ENCODE peak calls at places on chromosomes 11 and 22, in eight cellular contexts. J is transverse colon, P is upper lobe of right lung, Z is Panc1, R is iPS DF 6.9, G is hepatocyte, Q is tibial nerve, L is tibial artery. X is an unnamed sample. For H3K36me3, the result is how much of the 10 kb centered on the place peaks cover.

GRCh38 chr11:91998466-91998865 is 226.2 kb upstream of the FAT3 start:
- DNase-seq in J (no peak), P (no peak), Z (no peak), R (no peak), G (no peak), Q (no peak), L (no peak), X (no peak)

GRCh38 chr11:121249039-121249663 is 43.4 kb upstream of the SC5D start:
- DNase-seq in J (no peak), P (no peak), Z (peak), R (no peak), G (peak), Q (no peak), L (no peak), X (no peak)

GRCh38 chr11:31808721-31809542 is 2.2 kb downstream of the PAX6 start:
- DNase-seq in J (no peak), P (peak), Z (no peak), R (no peak), G (no peak), Q (no peak), L (no peak), X (no peak)

GRCh38 chr22:33806191-33806590 is 114.1 kb downstream of the LARGE1 start:
- DNase-seq in J (peak), P (no peak), Z (no peak), R (no peak), G (no peak), Q (no peak), L (no peak), X (no peak)

GRCh38 chr11:28835790-28836189 is 727.6 kb downstream of the METTL15 start:
- DNase-seq in J (no peak), P (no peak), Z (no peak), R (no peak), G (peak), Q (no peak), L (no peak), X (no peak)

GRCh38 chr22:35549338-35549737 is 8.7 kb downstream of the RASD2 start:
- DNase-seq in J (no peak), P (no peak), Z (no peak), R (no peak), G (no peak), Q (no peak), L (no peak), X (no peak)

GRCh38 chr11:93933230-93933629 is 82.8 kb upstream of the VSTM5 start:
- DNase-seq in J (no peak), P (no peak), Z (no peak), R (no peak), G (no peak), Q (no peak), L (no peak), X (no peak)

GRCh38 chr22:29799217-29799680 is 32.1 kb downstream of the UQCR10 start:
- DNase-seq in J (peak), P (peak), Z (no peak), R (no peak), G (peak), Q (peak), L (peak), X (peak)

GRCh38 chr22:44538071-44538470 is 40.0 kb upstream of the RTL6 start:
- DNase-seq in J (no peak), P (peak), Z (no peak), R (no peak), G (peak), Q (no peak), L (no peak), X (no peak)

GRCh38 chr22:22243033-22243680 is 1.4 kb upstream of the VPREB1 start:
- DNase-seq in J (no peak), P (no peak), Z (no peak), R (no peak), G (no peak), Q (no peak), L (peak), X (no peak)
- H3K4me3 ChIP-seq in J (no peak), P (no peak), Z (no peak), R (no peak), G (no peak), Q (no peak), L (no peak), X (no peak)

GRCh38 chr22:49812838-49813237 is 14.8 kb downstream of the BRD1 start:
- DNase-seq in J (no peak), P (no peak), Z (no peak), R (no peak), G (no peak), Q (no peak), L (no peak), X (no peak)
- H3K36me3 ChIP-seq in J (under half), P (under half), Z (under half), R (under half), G (under half), Q (under half), L (under half), X (under half)

DNA sequence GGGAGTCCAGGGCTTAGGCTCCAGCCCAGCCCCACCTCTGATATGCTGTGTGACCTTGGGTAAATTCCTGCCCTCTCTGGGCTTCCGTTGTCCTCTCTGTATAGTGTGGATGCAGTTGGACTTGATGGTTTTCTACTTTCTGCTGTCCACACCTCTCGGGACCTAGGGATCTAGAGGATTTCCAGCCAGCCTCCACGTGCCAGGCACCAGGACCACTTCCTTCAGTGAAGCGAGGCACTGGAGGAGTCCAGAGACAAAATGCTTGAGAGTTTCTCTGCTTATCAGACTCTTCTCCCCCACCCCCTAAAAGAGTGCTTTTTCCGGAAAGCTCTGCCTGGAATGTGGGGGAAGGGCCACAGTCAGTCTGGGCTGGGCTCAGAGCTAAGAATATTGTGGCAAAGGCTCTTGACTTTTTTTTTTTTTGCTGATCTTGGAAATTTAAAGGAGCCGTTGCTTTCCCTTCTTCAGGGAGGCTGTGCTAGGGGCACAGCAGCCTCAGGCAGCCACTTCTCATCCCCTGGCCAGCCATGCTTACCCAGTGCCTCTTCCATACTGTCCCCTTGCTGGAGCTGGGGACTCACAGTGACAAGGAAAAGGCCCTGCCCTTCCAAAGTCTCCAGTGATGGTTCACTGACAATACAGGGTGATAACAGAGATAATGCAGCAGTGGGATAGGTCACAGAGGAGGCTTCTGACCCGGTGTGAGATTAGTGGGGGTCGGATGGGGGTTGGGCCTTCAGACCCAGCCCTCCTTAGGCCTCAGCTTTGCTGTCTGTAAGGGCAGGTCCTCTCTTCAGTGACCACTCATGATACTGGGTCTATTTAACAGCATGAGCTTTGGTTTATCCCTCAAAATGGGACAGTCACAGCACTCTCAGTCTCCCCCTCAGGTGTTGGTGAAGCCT is 2.9 kb upstream of the SERPINH1 start:
- DNase-seq in J (no peak), P (peak), Z (no peak), R (no peak), G (peak), Q (no peak), L (peak), X (peak)
- H3K4me3 ChIP-seq in J (no peak), P (peak), Z (no peak), R (no peak), G (no peak), Q (no peak), L (peak), X (no peak)

GRCh38 chr22:41534219-41534618 is 10.1 kb downstream of the POLR3H start:
- DNase-seq in J (no peak), P (no peak), Z (no peak), R (no peak), G (no peak), Q (no peak), L (no peak), X (no peak)
- H3K36me3 ChIP-seq in J (under half), P (under half), Z (under half), R (under half), G (under half), Q (under half), L (under half), X (under half)

GRCh38 chr11:131749100-131749499 is 378.7 kb downstream of the NTM start:
- DNase-seq in J (no peak), P (no peak), Z (no peak), R (no peak), G (no peak), Q (no peak), L (no peak), X (no peak)

GRCh38 chr11:131746201-131746600 is 375.8 kb downstream of the NTM start:
- DNase-seq in J (no peak), P (no peak), Z (no peak), R (no peak), G (no peak), Q (no peak), L (no peak), X (no peak)

GRCh38 chr11:131745405-131745804 is 375.0 kb downstream of the NTM start:
- DNase-seq in J (no peak), P (no peak), Z (no peak), R (no peak), G (no peak), Q (no peak), L (no peak), X (no peak)

GRCh38 chr11:131748146-131749050 is 378.0 kb downstream of the NTM start:
- DNase-seq in J (peak), P (peak), Z (no peak), R (no peak), G (peak), Q (peak), L (peak), X (peak)

DNA sequence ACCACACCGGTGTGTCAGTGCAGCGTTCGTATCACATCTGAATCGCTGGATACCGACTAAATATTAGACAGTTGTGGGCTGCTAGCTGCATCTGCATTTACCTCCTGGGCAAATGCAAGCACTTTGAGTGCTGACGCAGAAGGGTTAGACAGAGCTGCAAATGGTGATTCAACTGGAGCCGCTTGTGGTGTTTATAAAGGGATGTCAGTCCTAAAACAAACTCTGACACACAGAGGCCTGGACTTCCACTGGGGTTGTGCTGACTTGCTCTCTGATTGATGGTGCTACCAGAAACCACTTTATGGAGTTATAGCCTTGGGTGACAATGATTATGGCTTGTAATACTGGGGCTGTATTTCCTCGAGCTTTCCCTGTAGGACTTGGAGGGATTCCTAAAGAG is 374.4 kb downstream of the NTM start:
- DNase-seq in J (no peak), P (no peak), Z (no peak), R (no peak), G (no peak), Q (no peak), L (no peak), X (no peak)
- H3K4me3 ChIP-seq in J (no peak), P (no peak), Z (no peak), R (no peak), G (no peak), Q (no peak), L (no peak), X (no peak)